ENCODE peak calls at places on chromosomes 5 and 9, in ten cellular contexts. T is activated T-cell treated with anti-CD3 and anti-CD28 coated beads for 1 hour; Y is GM23248; C is stimulated activated CD8-positive, alpha-beta memory T cell treated with anti-CD3 and anti-CD28 coated beads, Interleukin-7, amount 100 ng/mL, for 1 hour; X is ELF-1; V is lower lobe of right lung; G is G401; M is neuronal stem cell; O is cardiac muscle cell; N is H9. D is an unnamed sample.

GRCh38 chr5:135265497-135266300 is 133.3 kb downstream of the MACROH2A1 start:
- DNase-seq in T (no peak), X (no peak), V (no peak), M (no peak), N (no peak), C (no peak), G (no peak), O (no peak), Y (no peak), D (no peak)

GRCh38 chr9:90508940-90509339 is 133.7 kb downstream of the DIRAS2 start:
- DNase-seq in C (no peak), V (no peak), T (no peak), M (no peak), O (no peak), N (no peak), G (no peak), X (no peak), Y (no peak), D (no peak)

GRCh38 chr9:136566899-136567298 is 21.1 kb upstream of the NOTCH1 start:
- DNase-seq in N (no peak), O (no peak), V (no peak), C (no peak), Y (peak), T (no peak), G (peak), M (no peak), X (no peak), D (no peak)

GRCh38 chr5:165834922-165835321 is 2329.5 kb downstream of the MAT2B start:
- DNase-seq in T (no peak), N (no peak), V (no peak), Y (no peak), C (no peak), O (no peak), G (no peak), X (no peak), M (no peak), D (no peak)

GRCh38 chr9:95506438-95506691 is 10.4 kb downstream of the PTCH1 start:
- DNase-seq in G (no peak), Y (peak), T (no peak), C (no peak), O (peak), X (no peak), V (no peak), N (no peak), M (no peak), D (no peak)

GRCh38 chr9:37328561-37329227 is 93.8 kb upstream of the GRHPR start:
- DNase-seq in T (no peak), G (no peak), C (no peak), V (no peak), N (no peak), O (no peak), X (no peak), M (no peak), Y (no peak), D (no peak)

GRCh38 chr9:117555964-117556629 is 141.2 kb upstream of the ASTN2 start:
- DNase-seq in O (peak), T (peak), C (no peak), N (peak), Y (peak), V (peak), X (peak), G (peak), M (peak), D (no peak)

GRCh38 chr9:86732514-86732913 is 214.8 kb downstream of the GAS1 start:
- DNase-seq in X (no peak), G (no peak), O (no peak), N (no peak), C (no peak), V (no peak), M (no peak), T (no peak), Y (peak), D (no peak)

GRCh38 chr5:2261002-2261703 is 378.4 kb upstream of the IRX4 start:
- DNase-seq in N (no peak), G (no peak), X (no peak), V (no peak), T (no peak), O (no peak), M (no peak), Y (no peak), C (no peak), D (no peak)

GRCh38 chr5:127587246-127587917 is 61.5 kb upstream of the CTXN3 start:
- DNase-seq in X (no peak), T (no peak), O (no peak), Y (no peak), M (no peak), G (peak), V (no peak), C (no peak), N (no peak), D (no peak)

GRCh38 chr5:147234825-147235635 is at the start of gene STK32A:
- DNase-seq in C (no peak), N (peak), G (no peak), X (peak), Y (peak), O (peak), M (peak), V (peak), T (no peak), D (no peak)

GRCh38 chr5:139246394-139246793 is 47.1 kb upstream of the MATR3 start:
- DNase-seq in O (no peak), Y (peak), X (no peak), C (no peak), V (peak), G (no peak), T (no peak), M (no peak), N (peak), D (no peak)

GRCh38 chr5:103256178-103256577 is 2.4 kb upstream of the MACIR start:
- DNase-seq in M (no peak), O (peak), Y (no peak), C (no peak), X (peak), T (no peak), V (no peak), N (no peak), G (no peak), D (no peak)

GRCh38 chr5:149822310-149822709 is 92.2 kb downstream of the PPARGC1B start:
- DNase-seq in X (no peak), M (no peak), T (no peak), G (no peak), V (peak), N (no peak), Y (no peak), C (no peak), O (no peak), D (no peak)

GRCh38 chr5:16493261-16493660 is 27.7 kb upstream of the ZNF622 start:
- DNase-seq in C (no peak), O (no peak), G (no peak), X (no peak), N (no peak), Y (peak), V (no peak), T (no peak), M (no peak), D (no peak)

GRCh38 chr9:87067426-87067825 is 120.1 kb upstream of the GAS1 start:
- DNase-seq in N (no peak), G (no peak), V (no peak), Y (peak), M (no peak), C (no peak), X (no peak), T (no peak), O (no peak), D (no peak)

GRCh38 chr9:101369286-101369685 is 15.5 kb downstream of the BAAT start:
- DNase-seq in Y (peak), N (no peak), V (no peak), G (no peak), M (no peak), T (no peak), C (no peak), X (no peak), O (no peak), D (no peak)

GRCh38 chr9:133569891-133570651 is 35.6 kb downstream of the ADAMTSL2 start:
- DNase-seq in T (no peak), V (peak), N (peak), O (peak), Y (no peak), G (peak), M (no peak), C (no peak), X (peak), D (no peak)

GRCh38 chr5:10555134-10555733 is 8.6 kb upstream of the ANKRD33B start:
- DNase-seq in C (no peak), O (no peak), X (peak), T (no peak), G (no peak), V (no peak), Y (peak), M (no peak), N (no peak), D (no peak)

GRCh38 chr9:70600479-70600878 is 186.0 kb upstream of the KLF9 start:
- DNase-seq in V (no peak), M (no peak), O (no peak), N (no peak), C (no peak), G (peak), X (no peak), T (no peak), Y (peak), D (no peak)

GRCh38 chr5:135053989-135054388 is 20.0 kb upstream of the PITX1 start:
- DNase-seq in Y (no peak), T (no peak), X (no peak), V (no peak), C (no peak), N (no peak), O (no peak), G (no peak), M (no peak), D (no peak)